ENCODE peak calls at places on chromosomes 3 and 15, in six cellular contexts. P is ELF-1; B is T1000; F is A172; Y is stimulated activated CD8-positive, alpha-beta memory T cell treated with anti-CD3 and anti-CD28 coated beads, Interleukin-15, amount 100 ng/mL, for 4 hours; S is activated CD8-positive, alpha-beta memory T cell treated with anti-CD3 and anti-CD28 coated beads for 48 hours. M is an unnamed sample.

GRCh38 chr3:57559526-57559925 is 3.5 kb downstream of the PDE12 start:
- DNase-seq in Y (no peak), S (no peak), P (no peak), B (no peak), F (no peak), M (no peak)

GRCh38 chr15:37585966-37586656 is 348.3 kb upstream of the TMCO5A start:
- DNase-seq in P (no peak), S (no peak), F (no peak), Y (no peak), B (peak), M (no peak)

GRCh38 chr3:138195491-138195890 is 8.4 kb downstream of the ARMC8 start:
- DNase-seq in S (no peak), F (no peak), P (no peak), Y (no peak), B (no peak), M (no peak)

GRCh38 chr15:28116521-28117488 is 17.7 kb upstream of the OCA2 start:
- DNase-seq in B (no peak), S (no peak), P (no peak), F (no peak), Y (no peak), M (no peak)

GRCh38 chr3:16841906-16842709 is 42.6 kb upstream of the PLCL2 start:
- DNase-seq in Y (no peak), P (no peak), F (no peak), B (no peak), S (peak), M (peak)

GRCh38 chr3:107416886-107417285 is 39.6 kb downstream of the CCDC54 start:
- DNase-seq in B (no peak), S (no peak), F (no peak), P (no peak), Y (no peak), M (no peak)

GRCh38 chr3:71989165-71989564 is 204.2 kb upstream of the PROK2 start:
- DNase-seq in B (peak), P (peak), S (no peak), F (peak), Y (no peak), M (no peak)

GRCh38 chr3:99714146-99714545 is 75.8 kb downstream of the COL8A1 start:
- DNase-seq in B (no peak), S (no peak), Y (no peak), F (no peak), P (no peak), M (no peak)

GRCh38 chr3:155664922-155665695 is 79.8 kb downstream of the PLCH1 start:
- DNase-seq in Y (no peak), P (no peak), B (peak), S (no peak), F (peak), M (no peak)

M was measured in H1.